ENCODE peak calls at places on chromosomes 12 and 14, in nine cellular contexts. One of them, this sample, is unnamed.

GRCh38 chr12:1872448-1872847 is 46.0 kb downstream of the CACNA2D4 start:
- DNase-seq in HFFc6: no peak
- DNase-seq in B cell: no peak
- DNase-seq in AG09319: no peak
- DNase-seq in heart right ventricle: no peak
- DNase-seq in keratinocyte: no peak
- DNase-seq in cardiac fibroblast: no peak
- DNase-seq in suprapubic skin: no peak
- DNase-seq in neural progenitor cell: no peak
- DNase-seq in this sample: no peak

GRCh38 chr14:95515523-95516517 is 630 bp downstream of the SYNE3 start:
- DNase-seq in HFFc6: peak
- DNase-seq in B cell: peak
- DNase-seq in AG09319: no peak
- DNase-seq in heart right ventricle: peak
- DNase-seq in keratinocyte: no peak
- DNase-seq in cardiac fibroblast: peak
- DNase-seq in suprapubic skin: peak
- DNase-seq in neural progenitor cell: peak
- DNase-seq in this sample: peak

GRCh38 chr14:56858422-56858821 is 48.1 kb upstream of the OTX2 start:
- DNase-seq in HFFc6: no peak
- DNase-seq in B cell: no peak
- DNase-seq in AG09319: no peak
- DNase-seq in heart right ventricle: no peak
- DNase-seq in keratinocyte: no peak
- DNase-seq in cardiac fibroblast: no peak
- DNase-seq in suprapubic skin: no peak
- DNase-seq in neural progenitor cell: no peak
- DNase-seq in this sample: no peak

GRCh38 chr12:32098112-32098511 is 8.5 kb upstream of the BICD1 start:
- DNase-seq in HFFc6: no peak
- DNase-seq in B cell: no peak
- DNase-seq in AG09319: no peak
- DNase-seq in heart right ventricle: no peak
- DNase-seq in keratinocyte: no peak
- DNase-seq in cardiac fibroblast: no peak
- DNase-seq in suprapubic skin: no peak
- DNase-seq in neural progenitor cell: no peak
- DNase-seq in this sample: no peak

GRCh38 chr14:53626771-53627170 is 329.9 kb downstream of the BMP4 start:
- DNase-seq in HFFc6: no peak
- DNase-seq in B cell: no peak
- DNase-seq in AG09319: no peak
- DNase-seq in heart right ventricle: no peak
- DNase-seq in keratinocyte: no peak
- DNase-seq in cardiac fibroblast: no peak
- DNase-seq in suprapubic skin: no peak
- DNase-seq in neural progenitor cell: no peak
- DNase-seq in this sample: no peak

GRCh38 chr14:76514599-76514998 is 138.7 kb downstream of the ESRRB start:
- DNase-seq in HFFc6: peak
- DNase-seq in B cell: no peak
- DNase-seq in AG09319: no peak
- DNase-seq in heart right ventricle: no peak
- DNase-seq in keratinocyte: peak
- DNase-seq in cardiac fibroblast: peak
- DNase-seq in suprapubic skin: no peak
- DNase-seq in neural progenitor cell: no peak
- DNase-seq in this sample: peak

GRCh38 chr14:97578982-97579381 is 781.8 kb downstream of the VRK1 start:
- DNase-seq in HFFc6: no peak
- DNase-seq in B cell: no peak
- DNase-seq in AG09319: no peak
- DNase-seq in heart right ventricle: no peak
- DNase-seq in keratinocyte: no peak
- DNase-seq in cardiac fibroblast: no peak
- DNase-seq in suprapubic skin: no peak
- DNase-seq in neural progenitor cell: no peak
- DNase-seq in this sample: no peak

GRCh38 chr14:54722791-54723432 is 156.0 kb downstream of the SAMD4A start:
- DNase-seq in HFFc6: no peak
- DNase-seq in B cell: peak
- DNase-seq in AG09319: no peak
- DNase-seq in heart right ventricle: no peak
- DNase-seq in keratinocyte: no peak
- DNase-seq in cardiac fibroblast: peak
- DNase-seq in suprapubic skin: no peak
- DNase-seq in neural progenitor cell: peak
- DNase-seq in this sample: peak

GRCh38 chr14:41285193-41285748 is 321.4 kb upstream of the LRFN5 start:
- DNase-seq in HFFc6: no peak
- DNase-seq in B cell: no peak
- DNase-seq in AG09319: no peak
- DNase-seq in heart right ventricle: no peak
- DNase-seq in keratinocyte: no peak
- DNase-seq in cardiac fibroblast: peak
- DNase-seq in suprapubic skin: no peak
- DNase-seq in neural progenitor cell: peak
- DNase-seq in this sample: no peak

GRCh38 chr12:53179694-53180269 is 740 bp upstream of the ZNF740 start:
- DNase-seq in HFFc6: no peak
- DNase-seq in B cell: no peak
- DNase-seq in AG09319: no peak
- DNase-seq in heart right ventricle: no peak
- DNase-seq in keratinocyte: no peak
- DNase-seq in cardiac fibroblast: no peak
- DNase-seq in suprapubic skin: no peak
- DNase-seq in neural progenitor cell: no peak
- DNase-seq in this sample: no peak

DNA sequence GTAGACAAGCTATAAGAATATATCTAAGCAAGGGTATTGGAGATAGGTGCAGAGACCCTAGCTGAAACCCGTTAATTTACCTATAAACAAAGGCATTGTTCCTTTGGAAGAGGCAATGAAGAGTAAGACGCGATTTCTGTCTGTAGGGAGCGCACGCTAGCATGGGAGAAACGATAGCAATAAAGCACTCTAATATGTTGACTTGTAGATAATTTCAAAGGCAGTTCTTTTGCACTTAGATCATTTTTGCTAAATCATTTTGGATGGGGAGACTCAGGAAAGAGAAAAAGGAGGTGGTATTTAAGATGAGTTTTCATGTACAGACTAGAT is 648 bp downstream of the CCDC77 start:
- DNase-seq in HFFc6: peak
- DNase-seq in B cell: no peak
- DNase-seq in AG09319: no peak
- DNase-seq in heart right ventricle: no peak
- DNase-seq in keratinocyte: no peak
- DNase-seq in cardiac fibroblast: peak
- DNase-seq in suprapubic skin: no peak
- DNase-seq in neural progenitor cell: peak
- DNase-seq in this sample: no peak
- TF ChIP-seq CTCF in HFFc6: no peak
- TF ChIP-seq CTCF in B cell: no peak
- TF ChIP-seq CTCF in AG09319: peak
- TF ChIP-seq CTCF in heart right ventricle: no peak
- TF ChIP-seq CTCF in keratinocyte: peak
- TF ChIP-seq CTCF in cardiac fibroblast: peak
- TF ChIP-seq CTCF in suprapubic skin: no peak
- TF ChIP-seq CTCF in neural progenitor cell: peak
- TF ChIP-seq CTCF in this sample: peak

GRCh38 chr14:101561145-101561896 is at the start of gene DIO3:
- DNase-seq in HFFc6: no peak
- DNase-seq in B cell: no peak
- DNase-seq in AG09319: no peak
- DNase-seq in heart right ventricle: no peak
- DNase-seq in keratinocyte: no peak
- DNase-seq in cardiac fibroblast: peak
- DNase-seq in suprapubic skin: no peak
- DNase-seq in neural progenitor cell: peak
- DNase-seq in this sample: no peak

GRCh38 chr14:101559250-101559623 is 2.1 kb upstream of the DIO3 start:
- DNase-seq in HFFc6: no peak
- DNase-seq in B cell: no peak
- DNase-seq in AG09319: no peak
- DNase-seq in heart right ventricle: no peak
- DNase-seq in keratinocyte: no peak
- DNase-seq in cardiac fibroblast: no peak
- DNase-seq in suprapubic skin: no peak
- DNase-seq in neural progenitor cell: no peak
- DNase-seq in this sample: peak

GRCh38 chr14:101558739-101559240 is 2.5 kb upstream of the DIO3 start:
- DNase-seq in HFFc6: no peak
- DNase-seq in B cell: no peak
- DNase-seq in AG09319: no peak
- DNase-seq in heart right ventricle: no peak
- DNase-seq in keratinocyte: no peak
- DNase-seq in cardiac fibroblast: no peak
- DNase-seq in suprapubic skin: no peak
- DNase-seq in neural progenitor cell: no peak
- DNase-seq in this sample: no peak

GRCh38 chr14:101560534-101561113 is 671 bp upstream of the DIO3 start:
- DNase-seq in HFFc6: no peak
- DNase-seq in B cell: no peak
- DNase-seq in AG09319: no peak
- DNase-seq in heart right ventricle: no peak
- DNase-seq in keratinocyte: no peak
- DNase-seq in cardiac fibroblast: no peak
- DNase-seq in suprapubic skin: no peak
- DNase-seq in neural progenitor cell: no peak
- DNase-seq in this sample: no peak

GRCh38 chr14:101559624-101560533 is 1.4 kb upstream of the DIO3 start:
- DNase-seq in HFFc6: no peak
- DNase-seq in B cell: no peak
- DNase-seq in AG09319: no peak
- DNase-seq in heart right ventricle: peak
- DNase-seq in keratinocyte: no peak
- DNase-seq in cardiac fibroblast: peak
- DNase-seq in suprapubic skin: no peak
- DNase-seq in neural progenitor cell: peak
- DNase-seq in this sample: peak
- TF ChIP-seq CTCF in HFFc6: no peak
- TF ChIP-seq CTCF in B cell: no peak
- TF ChIP-seq CTCF in AG09319: peak
- TF ChIP-seq CTCF in heart right ventricle: no peak
- TF ChIP-seq CTCF in keratinocyte: no peak
- TF ChIP-seq CTCF in cardiac fibroblast: no peak
- TF ChIP-seq CTCF in suprapubic skin: no peak
- TF ChIP-seq CTCF in neural progenitor cell: peak
- TF ChIP-seq CTCF in this sample: no peak

GRCh38 chr12:113838896-113839295 is 127.2 kb downstream of the RBM19 start:
- DNase-seq in HFFc6: no peak
- DNase-seq in B cell: no peak
- DNase-seq in AG09319: no peak
- DNase-seq in heart right ventricle: no peak
- DNase-seq in keratinocyte: no peak
- DNase-seq in cardiac fibroblast: no peak
- DNase-seq in suprapubic skin: no peak
- DNase-seq in neural progenitor cell: no peak
- DNase-seq in this sample: no peak

GRCh38 chr12:113837059-113837458 is 129.1 kb downstream of the RBM19 start:
- DNase-seq in HFFc6: peak
- DNase-seq in B cell: no peak
- DNase-seq in AG09319: peak
- DNase-seq in heart right ventricle: no peak
- DNase-seq in keratinocyte: no peak
- DNase-seq in cardiac fibroblast: peak
- DNase-seq in suprapubic skin: no peak
- DNase-seq in neural progenitor cell: no peak
- DNase-seq in this sample: no peak

GRCh38 chr12:113835913-113836312 is 130.2 kb downstream of the RBM19 start:
- DNase-seq in HFFc6: no peak
- DNase-seq in B cell: no peak
- DNase-seq in AG09319: no peak
- DNase-seq in heart right ventricle: no peak
- DNase-seq in keratinocyte: no peak
- DNase-seq in cardiac fibroblast: no peak
- DNase-seq in suprapubic skin: no peak
- DNase-seq in neural progenitor cell: peak
- DNase-seq in this sample: no peak

GRCh38 chr12:113835433-113835832 is 130.7 kb downstream of the RBM19 start:
- DNase-seq in HFFc6: no peak
- DNase-seq in B cell: no peak
- DNase-seq in AG09319: no peak
- DNase-seq in heart right ventricle: no peak
- DNase-seq in keratinocyte: no peak
- DNase-seq in cardiac fibroblast: no peak
- DNase-seq in suprapubic skin: no peak
- DNase-seq in neural progenitor cell: no peak
- DNase-seq in this sample: no peak

GRCh38 chr12:113837528-113838296 is 128.4 kb downstream of the RBM19 start:
- DNase-seq in HFFc6: no peak
- DNase-seq in B cell: no peak
- DNase-seq in AG09319: no peak
- DNase-seq in heart right ventricle: no peak
- DNase-seq in keratinocyte: no peak
- DNase-seq in cardiac fibroblast: no peak
- DNase-seq in suprapubic skin: no peak
- DNase-seq in neural progenitor cell: no peak
- DNase-seq in this sample: no peak
- TF ChIP-seq CTCF in HFFc6: peak
- TF ChIP-seq CTCF in B cell: no peak
- TF ChIP-seq CTCF in AG09319: peak
- TF ChIP-seq CTCF in heart right ventricle: no peak
- TF ChIP-seq CTCF in keratinocyte: no peak
- TF ChIP-seq CTCF in cardiac fibroblast: peak
- TF ChIP-seq CTCF in suprapubic skin: no peak
- TF ChIP-seq CTCF in neural progenitor cell: peak
- TF ChIP-seq CTCF in this sample: no peak

GRCh38 chr14:23401331-23401730 is 6.7 kb downstream of the MYH6 start:
- DNase-seq in HFFc6: no peak
- DNase-seq in B cell: no peak
- DNase-seq in AG09319: no peak
- DNase-seq in heart right ventricle: no peak
- DNase-seq in keratinocyte: no peak
- DNase-seq in cardiac fibroblast: no peak
- DNase-seq in suprapubic skin: no peak
- DNase-seq in neural progenitor cell: no peak
- DNase-seq in this sample: no peak

GRCh38 chr14:23398348-23398747 is 9.7 kb downstream of the MYH6 start:
- DNase-seq in HFFc6: no peak
- DNase-seq in B cell: no peak
- DNase-seq in AG09319: no peak
- DNase-seq in heart right ventricle: no peak
- DNase-seq in keratinocyte: no peak
- DNase-seq in cardiac fibroblast: no peak
- DNase-seq in suprapubic skin: no peak
- DNase-seq in neural progenitor cell: no peak
- DNase-seq in this sample: no peak

GRCh38 chr14:23399136-23399535 is 8.9 kb downstream of the MYH6 start:
- DNase-seq in HFFc6: no peak
- DNase-seq in B cell: no peak
- DNase-seq in AG09319: no peak
- DNase-seq in heart right ventricle: no peak
- DNase-seq in keratinocyte: no peak
- DNase-seq in cardiac fibroblast: no peak
- DNase-seq in suprapubic skin: no peak
- DNase-seq in neural progenitor cell: no peak
- DNase-seq in this sample: no peak

GRCh38 chr14:23396781-23397407 is 11.2 kb downstream of the MYH6 start:
- DNase-seq in HFFc6: no peak
- DNase-seq in B cell: no peak
- DNase-seq in AG09319: no peak
- DNase-seq in heart right ventricle: no peak
- DNase-seq in keratinocyte: no peak
- DNase-seq in cardiac fibroblast: no peak
- DNase-seq in suprapubic skin: no peak
- DNase-seq in neural progenitor cell: no peak
- DNase-seq in this sample: no peak

GRCh38 chr14:23399591-23399990 is 8.5 kb downstream of the MYH6 start:
- DNase-seq in HFFc6: no peak
- DNase-seq in B cell: no peak
- DNase-seq in AG09319: no peak
- DNase-seq in heart right ventricle: no peak
- DNase-seq in keratinocyte: no peak
- DNase-seq in cardiac fibroblast: no peak
- DNase-seq in suprapubic skin: no peak
- DNase-seq in neural progenitor cell: no peak
- DNase-seq in this sample: no peak
- TF ChIP-seq CTCF in HFFc6: no peak
- TF ChIP-seq CTCF in B cell: no peak
- TF ChIP-seq CTCF in AG09319: no peak
- TF ChIP-seq CTCF in heart right ventricle: no peak
- TF ChIP-seq CTCF in keratinocyte: no peak
- TF ChIP-seq CTCF in cardiac fibroblast: no peak
- TF ChIP-seq CTCF in suprapubic skin: no peak
- TF ChIP-seq CTCF in neural progenitor cell: no peak
- TF ChIP-seq CTCF in this sample: no peak

This sample was measured in GM13977.